ENCODE peak calls at places on chromosome 19, in seven cellular contexts. O is H1, N is ovary, J is tibial nerve, L is right lobe of liver, B is heart left ventricle, D is sigmoid colon. M is an unnamed sample.

GRCh38 chr19:45768644-45769053 is 403 bp downstream of the SIX5 start:
- DNase-seq in B (no peak), D (peak), J (no peak), L (peak), N (no peak), O (peak), M (no peak)

GRCh38 chr19:4196587-4197148 is 14.2 kb downstream of the ANKRD24 start:
- DNase-seq in J (no peak), O (no peak), D (no peak), B (no peak), L (no peak), N (no peak), M (no peak)

GRCh38 chr19:44738161-44738535 is 10.4 kb upstream of the BCL3 start:
- DNase-seq in O (no peak), L (no peak), D (no peak), J (no peak), N (no peak), B (no peak), M (no peak)

GRCh38 chr19:5969476-5969875 is 8.5 kb downstream of the RANBP3 start:
- DNase-seq in O (no peak), N (no peak), J (no peak), B (no peak), D (peak), L (no peak), M (no peak)

GRCh38 chr19:23884363-23884762 is 30.3 kb upstream of the ZNF726 start:
- DNase-seq in N (no peak), B (no peak), O (no peak), J (no peak), D (no peak), L (no peak), M (no peak)

GRCh38 chr19:3366761-3367571 is 583 bp downstream of the NFIC start:
- DNase-seq in J (no peak), L (peak), N (peak), D (peak), B (peak), O (peak), M (no peak)

GRCh38 chr19:50268046-50268445 is 61.1 kb downstream of the KCNC3 start:
- DNase-seq in B (no peak), D (no peak), N (no peak), J (no peak), O (no peak), L (no peak), M (no peak)

GRCh38 chr19:49056101-49056901 is 1.2 kb downstream of the CGB7 start:
- DNase-seq in B (peak), N (peak), L (peak), D (no peak), J (peak), O (peak), M (no peak)

GRCh38 chr19:2083174-2083854 is 12.8 kb downstream of the MOB3A start:
- DNase-seq in N (no peak), B (no peak), O (no peak), D (peak), L (no peak), J (no peak), M (no peak)

GRCh38 chr19:2575734-2576481 is 100.0 kb downstream of the GADD45B start:
- DNase-seq in O (no peak), L (peak), D (peak), N (peak), J (peak), B (peak), M (no peak)

GRCh38 chr19:17052439-17052838 is 22.8 kb downstream of the HAUS8 start:
- DNase-seq in O (peak), B (peak), J (no peak), N (peak), D (no peak), L (no peak), M (no peak)

GRCh38 chr19:42311612-42312160 is 1.4 kb upstream of the TMEM145 start:
- DNase-seq in J (no peak), O (peak), N (no peak), L (no peak), D (no peak), B (no peak), M (no peak)

GRCh38 chr19:49387936-49388372 is at the start of gene KASH5:
- DNase-seq in B (peak), O (no peak), D (peak), N (peak), L (peak), J (peak), M (peak)

GRCh38 chr19:31214997-31215396 is 134.2 kb downstream of the TSHZ3 start:
- DNase-seq in O (no peak), L (no peak), N (no peak), D (no peak), B (no peak), J (no peak), M (no peak)

GRCh38 chr19:7349961-7350711 is 1.4 kb downstream of the ARHGEF18 start:
- DNase-seq in N (no peak), B (no peak), L (no peak), O (no peak), J (no peak), D (peak), M (no peak)

GRCh38 chr19:2983351-2984195 is 6.2 kb downstream of the TLE6 start:
- DNase-seq in D (peak), L (peak), O (peak), B (peak), N (peak), J (peak), M (no peak)

GRCh38 chr19:13162749-13163608 is 12.8 kb downstream of the IER2 start:
- DNase-seq in D (peak), L (peak), B (peak), J (peak), O (peak), N (peak), M (peak)
- TF ChIP-seq POLR2A in D (peak), L (peak), B (no peak), J (peak), O (peak), N (peak), M (no peak)

GRCh38 chr19:30020189-30020588 is 78.2 kb downstream of the URI1 start:
- DNase-seq in B (no peak), O (no peak), J (no peak), N (no peak), L (no peak), D (no peak), M (no peak)
- TF ChIP-seq POLR2A in B (no peak), O (no peak), J (no peak), N (no peak), L (no peak), D (no peak), M (no peak)

GRCh38 chr19:53196777-53197396 is 3.7 kb upstream of the ZNF665 start:
- DNase-seq in L (peak), J (peak), B (peak), O (peak), D (peak), N (peak), M (peak)

GRCh38 chr19:53193534-53194222 is 520 bp upstream of the ZNF665 start:
- DNase-seq in B (no peak), D (no peak), O (no peak), J (no peak), L (no peak), N (no peak), M (no peak)

GRCh38 chr19:53190253-53190652 is 2.9 kb downstream of the ZNF665 start:
- DNase-seq in O (no peak), J (no peak), L (no peak), N (no peak), D (no peak), B (no peak), M (no peak)

GRCh38 chr19:53195265-53195879 is 2.2 kb upstream of the ZNF665 start:
- DNase-seq in L (peak), O (peak), J (peak), N (peak), B (peak), D (peak), M (no peak)

GRCh38 chr19:53192771-53193533 is at the start of gene ZNF665:
- DNase-seq in L (peak), B (peak), O (peak), D (peak), N (peak), J (peak), M (peak)
- TF ChIP-seq POLR2A in L (peak), B (no peak), O (no peak), D (peak), N (peak), J (peak), M (peak)

DNA sequence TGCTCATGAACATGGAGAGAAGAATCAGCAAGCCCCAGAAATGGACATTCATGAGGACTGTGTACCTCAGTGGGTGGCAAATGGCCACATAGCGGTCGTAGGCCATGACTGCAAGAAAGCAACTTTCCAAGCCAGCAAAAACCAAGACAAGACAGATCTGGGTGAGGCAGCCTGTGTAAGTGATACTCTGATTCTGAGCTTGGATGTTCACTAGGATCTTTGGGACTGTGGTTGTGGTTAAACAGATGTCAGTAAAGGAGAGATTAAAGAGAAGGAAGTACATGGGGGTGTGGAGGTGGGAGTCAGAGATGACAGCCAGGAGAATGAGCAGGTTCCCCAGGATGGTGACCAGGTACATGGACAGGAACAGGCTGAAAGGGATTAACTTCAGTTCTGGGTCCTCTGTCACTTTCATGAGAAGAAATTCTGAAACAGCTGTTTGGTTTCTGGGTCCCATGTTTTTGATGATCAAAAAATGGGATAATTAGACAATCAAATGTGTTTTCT is at the start of gene OR7G1:
- DNase-seq in B (no peak), N (no peak), O (no peak), J (no peak), L (no peak), D (no peak), M (no peak)
- TF ChIP-seq POLR2A in B (no peak), N (no peak), O (no peak), J (no peak), L (no peak), D (no peak), M (no peak)

GRCh38 chr19:1041835-1042685 is 2.2 kb downstream of the ABCA7 start:
- DNase-seq in D (no peak), N (no peak), B (no peak), O (no peak), J (no peak), L (peak), M (no peak)

GRCh38 chr19:1041272-1041834 is 1.4 kb downstream of the ABCA7 start:
- DNase-seq in J (no peak), L (peak), O (no peak), D (no peak), B (no peak), N (no peak), M (no peak)

GRCh38 chr19:1040476-1041271 is 767 bp downstream of the ABCA7 start:
- DNase-seq in O (peak), N (peak), D (peak), B (peak), L (peak), J (peak), M (peak)

GRCh38 chr19:1038995-1039645 is 787 bp upstream of the ABCA7 start:
- DNase-seq in J (no peak), D (no peak), B (no peak), L (peak), N (no peak), O (peak), M (no peak)

GRCh38 chr19:1039646-1040475 is at the start of gene ABCA7:
- DNase-seq in N (peak), L (peak), D (peak), J (peak), B (peak), O (peak), M (peak)
- TF ChIP-seq POLR2A in N (no peak), L (peak), D (peak), J (no peak), B (no peak), O (no peak), M (no peak)

M was measured in esophagus squamous epithelium.